ENCODE peak calls at places on chromosomes 1 and 21, in four cellular contexts. P is small intestine, K is AG10803, Q is mesendoderm. M is an unnamed sample.

GRCh38 chr1:1927751-1928150 is 8.7 kb upstream of the TMEM52 start:
- DNase-seq in P (no peak), K (no peak), Q (no peak), M (no peak)

GRCh38 chr1:214233856-214234634 is 46.9 kb upstream of the SMYD2 start:
- DNase-seq in P (no peak), K (no peak), Q (no peak), M (no peak)

GRCh38 chr1:157948547-157949152 is 44.8 kb upstream of the KIRREL1 start:
- DNase-seq in P (peak; percentile 48), K (peak; percentile 25), Q (peak; percentile 88), M (peak; percentile 64)

GRCh38 chr1:112673589-112674439 is 645 bp upstream of the MOV10 start:
- DNase-seq in P (peak; percentile 59), K (peak; percentile 79), Q (peak; percentile 59), M (no peak)

GRCh38 chr21:45376459-45377324 is 28.3 kb upstream of the COL18A1 start:
- DNase-seq in P (no peak), K (peak; percentile 75), Q (no peak), M (no peak)

GRCh38 chr1:91755888-91756287 is 130.1 kb downstream of the TGFBR3 start:
- DNase-seq in P (no peak), K (no peak), Q (no peak), M (no peak)

GRCh38 chr1:24903955-24904730 is 25.9 kb downstream of the RUNX3 start:
- DNase-seq in P (no peak), K (no peak), Q (no peak), M (no peak)

GRCh38 chr1:209989525-209989924 is 51.5 kb downstream of the SYT14 start:
- DNase-seq in P (peak; percentile 1), K (peak; percentile 19), Q (no peak), M (no peak)

GRCh38 chr1:147156643-147157042 is 15.6 kb downstream of the PRKAB2 start:
- DNase-seq in P (no peak), K (no peak), Q (no peak), M (no peak)

GRCh38 chr1:147266381-147266780 is 23.9 kb downstream of the CHD1L start:
- DNase-seq in P (no peak), K (no peak), Q (no peak), M (no peak)

GRCh38 chr1:241424480-241424971 is 67.5 kb upstream of the RGS7 start:
- DNase-seq in P (no peak), K (no peak), Q (no peak), M (no peak)
- H3K4me3 ChIP-seq in P (no peak overlapping the region), K (peak overlapping the region; percentile 63), Q (no peak overlapping the region), M (peak overlapping the region; percentile 55)

DNA sequence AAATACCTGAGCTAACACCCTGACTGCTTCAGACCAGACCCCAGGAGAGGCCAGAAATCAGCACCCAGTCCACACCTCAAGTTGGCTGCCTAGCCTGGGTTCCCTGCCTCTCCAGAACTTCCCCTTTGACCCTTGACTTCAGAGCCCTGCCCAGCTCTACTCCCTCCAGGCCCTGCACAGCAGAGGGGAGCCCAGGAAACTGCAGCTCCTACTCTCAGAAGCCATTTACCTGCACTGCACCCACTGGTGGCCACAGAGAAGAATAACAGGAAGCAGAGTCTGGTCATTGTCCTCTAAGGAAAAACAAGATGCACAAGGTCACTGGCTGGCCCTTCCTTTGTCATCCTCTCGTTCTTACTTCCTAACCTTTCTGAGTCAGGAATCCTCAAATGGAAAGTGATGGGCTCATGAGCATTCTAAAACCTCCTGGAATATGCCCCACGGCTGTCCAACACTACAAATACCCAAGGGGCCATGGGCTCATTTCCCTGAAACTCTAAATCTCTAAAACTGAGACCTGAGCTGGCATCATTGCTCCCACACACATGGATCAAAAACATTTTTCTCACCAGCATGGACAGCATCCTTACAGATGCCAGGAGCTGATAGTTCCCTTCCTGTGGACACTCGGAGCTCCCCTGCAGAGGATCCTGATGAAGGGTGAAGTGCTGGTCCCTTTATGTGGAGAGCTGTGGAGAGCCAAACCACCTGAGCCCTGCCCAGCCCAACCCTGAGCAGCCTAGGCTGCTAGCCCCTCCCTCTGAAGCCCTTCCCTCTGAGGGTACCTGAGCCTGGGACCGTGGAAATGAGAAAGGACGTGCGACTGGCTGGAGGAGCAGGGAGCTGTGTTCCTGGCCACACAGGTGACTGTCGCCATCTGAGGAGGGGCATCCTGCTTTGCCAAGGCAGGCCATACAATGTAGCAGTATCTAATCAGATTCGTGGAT is at the start of gene ITLN2:
- DNase-seq in P (peak; percentile 81), K (peak; percentile 18), Q (peak; percentile 90), M (peak; percentile 68)
- H3K4me3 ChIP-seq in P (no peak within 1 kb of the TSS), K (no peak within 1 kb of the TSS), Q (no peak within 1 kb of the TSS), M (no peak within 1 kb of the TSS)

GRCh38 chr1:198641966-198642656 is 3.3 kb downstream of the PTPRC start:
- DNase-seq in P (no peak), K (no peak), Q (no peak), M (no peak)

GRCh38 chr1:198641506-198641905 is 2.7 kb downstream of the PTPRC start:
- DNase-seq in P (no peak), K (no peak), Q (peak; percentile 4), M (no peak)

GRCh38 chr1:198639581-198640235 is 868 bp downstream of the PTPRC start:
- DNase-seq in P (no peak), K (no peak), Q (no peak), M (no peak)

GRCh38 chr1:198643827-198644226 is 5.0 kb downstream of the PTPRC start:
- DNase-seq in P (no peak), K (no peak), Q (no peak), M (no peak)

DNA sequence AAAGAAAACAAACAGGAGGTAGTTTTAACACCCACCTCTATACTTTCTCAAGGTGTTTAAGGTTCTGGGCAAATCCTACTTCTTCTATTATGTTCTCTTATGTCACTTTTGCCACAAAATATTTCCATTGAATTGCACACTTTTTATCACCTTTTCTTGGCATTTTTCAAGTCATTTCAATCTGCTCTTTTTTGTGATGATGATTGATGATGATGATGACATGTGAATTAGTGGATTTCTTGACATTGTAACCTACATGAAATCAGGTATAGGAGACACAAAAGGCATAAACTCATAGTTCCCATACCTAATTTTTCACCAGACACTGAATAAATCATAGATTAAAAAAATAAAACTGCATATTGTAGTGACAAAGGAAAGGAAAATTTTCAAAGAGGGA is 4.2 kb downstream of the PTPRC start:
- DNase-seq in P (no peak), K (no peak), Q (no peak), M (no peak)
- H3K4me3 ChIP-seq in P (no peak overlapping the region), K (no peak overlapping the region), Q (no peak overlapping the region), M (no peak overlapping the region)

DNA sequence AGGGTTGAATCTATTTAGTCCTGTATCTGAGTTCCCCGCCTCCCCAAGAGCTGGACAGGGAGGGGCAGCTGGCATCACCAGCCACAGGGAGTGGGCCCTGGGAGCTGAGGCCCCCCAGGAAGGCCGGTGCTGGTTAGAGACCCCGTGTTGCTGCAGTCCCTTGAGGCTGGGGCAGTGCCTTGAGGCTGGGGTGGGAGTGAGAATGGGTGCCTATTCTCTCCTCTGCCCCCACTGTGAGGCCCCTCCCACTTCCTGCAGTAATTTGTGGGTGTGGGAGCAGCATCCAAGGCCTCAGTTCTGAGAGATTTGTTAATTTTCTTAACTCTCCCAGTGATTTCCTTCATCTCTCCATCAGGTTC is 2.5 kb upstream of the TRAPPC3 start:
- DNase-seq in P (no peak), K (no peak), Q (no peak), M (no peak)
- H3K4me3 ChIP-seq in P (no peak overlapping the region), K (no peak overlapping the region), Q (no peak overlapping the region), M (no peak overlapping the region)